ENCODE peak calls at places on chromosome 12, in four cellular contexts. B is EH; X is stimulated activated CD4-positive, alpha-beta T cell treated with anti-CD3 and anti-CD28 coated beads, Interleukin-4, amount 100 ng/mL, for 1 hour; A is Daoy. L is an unnamed sample.
A peak's percentile ranks its signal among the peaks of the same experiment; 100 is the strongest.

GRCh38 chr12:90449611-90450010 is 505.4 kb downstream of the CCER1 start:
- DNase-seq in B (no peak), X (no peak), A (no peak), L (no peak)

GRCh38 chr12:111780166-111780565 is 13.4 kb downstream of the ALDH2 start:
- DNase-seq in B (no peak), X (no peak), A (no peak), L (no peak)

GRCh38 chr12:11707535-11707934 is 58.1 kb downstream of the ETV6 start:
- DNase-seq in B (no peak), X (no peak), A (no peak), L (no peak)

GRCh38 chr12:93317227-93317626 is 60.5 kb upstream of the NUDT4 start:
- DNase-seq in B (no peak), X (no peak), A (no peak), L (peak; percentile 40)

GRCh38 chr12:104533134-104533533 is 76.4 kb downstream of the CHST11 start:
- DNase-seq in B (no peak), X (no peak), A (no peak), L (peak; percentile 36)

GRCh38 chr12:114916531-114916930 is 232.6 kb upstream of the TBX3 start:
- DNase-seq in B (peak; percentile 79), X (no peak), A (peak; percentile 68), L (peak; percentile 97)

GRCh38 chr12:62210422-62210821 is 49.8 kb upstream of the USP15 start:
- DNase-seq in B (peak; percentile 47), X (peak; percentile 37), A (peak; percentile 44), L (peak; percentile 34)

GRCh38 chr12:104452046-104452445 is 4.7 kb upstream of the CHST11 start:
- DNase-seq in B (no peak), X (no peak), A (no peak), L (no peak)

GRCh38 chr12:117012189-117012805 is 86.9 kb downstream of the TESC start:
- DNase-seq in B (peak; percentile 92), X (no peak), A (no peak), L (peak; percentile 7)

GRCh38 chr12:115710104-115710564 is 567.4 kb downstream of the MED13L start:
- DNase-seq in B (peak; percentile 92), X (no peak), A (peak; percentile 72), L (peak; percentile 56)

GRCh38 chr12:53078425-53079225 is 565 bp downstream of the SPRYD3 start:
- DNase-seq in B (no peak), X (no peak), A (no peak), L (peak; percentile 43)

GRCh38 chr12:84636801-84637285 is 275.8 kb downstream of the SLC6A15 start:
- DNase-seq in B (peak; percentile 78), X (no peak), A (peak; percentile 15), L (peak; percentile 11)

GRCh38 chr12:19916982-19917381 is 451.4 kb upstream of the PDE3A start:
- DNase-seq in B (no peak), X (no peak), A (no peak), L (no peak)

GRCh38 chr12:59164226-59164625 is 243.9 kb upstream of the LRIG3 start:
- DNase-seq in B (no peak), X (no peak), A (no peak), L (peak; percentile 6)

GRCh38 chr12:71755146-71755892 is 656 bp downstream of the RAB21 start:
- DNase-seq in B (peak; percentile 67), X (peak; percentile 59), A (peak; percentile 24), L (peak; percentile 56)